ENCODE peak calls at places on chromosomes 12 and 14, in seven cellular contexts. M is aorta, K is iPS DF 6.9, J is mammary epithelial cell, V is tibial nerve, T is endodermal cell, Z is neuronal stem cell. A is an unnamed sample. For H3K36me3, the result is how much of the 10 kb centered on the place peaks cover.

GRCh38 chr14:75522224-75522764 is at the start of gene BATF:
- DNase-seq in M (peak), J (no peak), Z (no peak), T (no peak), V (peak), K (no peak), A (no peak)

GRCh38 chr14:21711360-21711961 is 37.8 kb upstream of the OR4E1 start:
- DNase-seq in V (peak), T (peak), M (no peak), J (peak), Z (peak), K (peak), A (no peak)

GRCh38 chr12:132561784-132562156 is 48.6 kb downstream of the LRCOL1 start:
- DNase-seq in Z (no peak), T (peak), K (no peak), M (no peak), V (no peak), J (peak), A (no peak)

GRCh38 chr12:47530050-47530449 is 175.8 kb downstream of the RPAP3 start:
- DNase-seq in V (no peak), M (no peak), K (no peak), Z (no peak), J (no peak), T (no peak), A (no peak)

GRCh38 chr14:94337274-94337673 is 14.1 kb upstream of the SERPINA6 start:
- DNase-seq in J (peak), M (no peak), K (no peak), T (no peak), V (no peak), Z (no peak), A (no peak)

GRCh38 chr12:76113800-76114757 is 29.6 kb upstream of the NAP1L1 start:
- DNase-seq in M (no peak), T (peak), K (no peak), V (no peak), Z (no peak), J (no peak), A (no peak)

GRCh38 chr14:64410084-64410774 is 22.1 kb downstream of the MTHFD1 start:
- DNase-seq in J (peak), K (no peak), V (no peak), M (no peak), Z (no peak), T (peak), A (no peak)

GRCh38 chr14:50805396-50805795 is 25.6 kb downstream of the NIN start:
- DNase-seq in J (no peak), T (no peak), K (no peak), V (no peak), Z (no peak), M (no peak), A (no peak)

GRCh38 chr12:49367381-49368239 is at the start of gene SPATS2:
- DNase-seq in Z (no peak), T (peak), K (no peak), V (peak), M (peak), J (no peak), A (peak)

GRCh38 chr14:62289471-62289870 is 527.3 kb downstream of the SNAPC1 start:
- DNase-seq in T (no peak), J (peak), Z (no peak), V (no peak), M (no peak), K (no peak), A (no peak)

GRCh38 chr14:101480747-101481530 is 80.4 kb upstream of the DIO3 start:
- DNase-seq in M (no peak), T (peak), V (no peak), Z (no peak), K (no peak), J (peak), A (no peak)

GRCh38 chr12:92096346-92097136 is 49.1 kb downstream of the BTG1 start:
- DNase-seq in V (no peak), M (no peak), T (no peak), J (no peak), Z (no peak), K (no peak), A (no peak)

GRCh38 chr14:53537421-53538315 is 384.5 kb upstream of the DDHD1 start:
- DNase-seq in J (no peak), T (peak), V (no peak), M (no peak), K (no peak), Z (no peak), A (no peak)

GRCh38 chr12:116455540-116456306 is 103.5 kb upstream of the MAP1LC3B2 start:
- DNase-seq in K (no peak), J (peak), T (peak), M (peak), Z (peak), V (peak), A (peak)

GRCh38 chr14:54278665-54279295 is 118.0 kb upstream of the CDKN3 start:
- DNase-seq in J (peak), T (no peak), Z (no peak), M (no peak), K (no peak), V (no peak), A (no peak)

GRCh38 chr14:23861666-23862065 is 91.9 kb upstream of the DHRS4 start:
- DNase-seq in M (no peak), K (no peak), V (no peak), Z (no peak), J (no peak), T (peak), A (no peak)

GRCh38 chr12:31322651-31323248 is 3.2 kb downstream of the SINHCAF start:
- DNase-seq in Z (peak), K (no peak), M (no peak), T (peak), V (no peak), J (peak), A (no peak)

GRCh38 chr14:69263364-69263763 is 3.4 kb downstream of the GALNT16 start:
- DNase-seq in J (peak), T (no peak), V (peak), M (peak), Z (no peak), K (no peak), A (peak)

GRCh38 chr14:30655124-30655523 is 33.0 kb downstream of the SCFD1 start:
- DNase-seq in K (no peak), M (no peak), T (no peak), Z (no peak), V (no peak), J (no peak), A (no peak)

GRCh38 chr14:60933920-60934655 is 46.8 kb downstream of the TRMT5 start:
- DNase-seq in M (no peak), V (no peak), Z (no peak), J (no peak), K (no peak), T (no peak), A (no peak)

GRCh38 chr12:6494968-6495367 is 1.1 kb downstream of the NCAPD2 start:
- DNase-seq in K (no peak), V (no peak), Z (no peak), T (no peak), M (no peak), J (peak), A (no peak)

GRCh38 chr12:6494351-6494743 is 445 bp downstream of the NCAPD2 start:
- DNase-seq in M (no peak), V (no peak), Z (no peak), J (no peak), T (no peak), K (no peak), A (no peak)

GRCh38 chr12:6489449-6489848 is 3.6 kb downstream of the MRPL51 start:
- DNase-seq in K (no peak), M (no peak), Z (no peak), T (no peak), J (no peak), V (no peak), A (no peak)

GRCh38 chr12:6492838-6493579 is at the start of gene MRPL51:
- DNase-seq in Z (peak), M (peak), K (peak), T (peak), V (peak), J (peak), A (peak)

GRCh38 chr12:6493580-6494350 is at the start of gene NCAPD2:
- DNase-seq in J (peak), Z (peak), K (peak), V (peak), T (peak), M (peak), A (peak)
- H3K36me3 ChIP-seq in J (under half), Z (half or more), K (under half), V (under half), T (under half), M (under half), A (under half)

GRCh38 chr12:68831751-68832503 is 23.9 kb downstream of the MDM2 start:
- DNase-seq in T (no peak), V (no peak), J (no peak), M (no peak), K (no peak), Z (no peak), A (no peak)

GRCh38 chr12:68828669-68829068 is 20.7 kb downstream of the MDM2 start:
- DNase-seq in Z (no peak), M (no peak), V (no peak), J (no peak), K (no peak), T (no peak), A (no peak)

GRCh38 chr12:68833508-68833907 is 25.5 kb downstream of the MDM2 start:
- DNase-seq in K (no peak), J (no peak), M (no peak), Z (no peak), V (no peak), T (no peak), A (no peak)

GRCh38 chr12:68832504-68832867 is 24.5 kb downstream of the MDM2 start:
- DNase-seq in Z (no peak), K (no peak), J (no peak), M (no peak), V (no peak), T (no peak), A (no peak)

GRCh38 chr12:68831272-68831671 is 23.3 kb downstream of the MDM2 start:
- DNase-seq in Z (no peak), T (peak), V (no peak), J (no peak), K (no peak), M (no peak), A (no peak)
- H3K36me3 ChIP-seq in Z (half or more), T (half or more), V (under half), J (half or more), K (under half), M (under half), A (half or more)

GRCh38 chr14:100122481-100123215 is 36.8 kb downstream of the DEGS2 start:
- DNase-seq in J (no peak), Z (no peak), K (no peak), M (no peak), V (no peak), T (no peak), A (no peak)
- H3K36me3 ChIP-seq in J (under half), Z (half or more), K (under half), M (under half), V (under half), T (under half), A (under half)

DNA sequence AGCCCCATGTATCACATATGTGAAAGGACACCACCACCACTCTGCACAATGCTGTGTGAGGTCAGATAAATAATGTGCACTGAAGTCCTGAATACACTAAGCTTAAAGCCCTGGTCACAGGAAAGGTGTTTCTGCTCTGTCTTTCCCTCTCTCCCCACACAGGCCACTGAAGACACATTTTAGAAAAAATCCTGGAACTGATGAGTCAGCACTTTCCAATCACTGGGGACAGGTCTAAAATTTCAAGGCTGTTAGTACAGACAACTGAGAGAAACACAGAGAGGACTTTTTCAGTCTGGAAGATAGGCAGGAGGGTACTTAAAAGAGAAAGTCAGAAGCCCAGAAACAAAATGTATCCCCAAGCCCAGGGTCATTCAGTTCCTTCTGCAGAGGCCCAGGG is 333.9 kb upstream of the CCDC196 start:
- DNase-seq in V (no peak), Z (no peak), K (no peak), M (no peak), T (no peak), J (no peak), A (no peak)
- H3K36me3 ChIP-seq in V (under half), Z (under half), K (under half), M (under half), T (under half), J (under half), A (under half)

GRCh38 chr12:108675792-108676191 is 42.1 kb upstream of the SELPLG start:
- DNase-seq in K (no peak), T (no peak), Z (no peak), M (no peak), J (no peak), V (no peak), A (no peak)

GRCh38 chr12:108677381-108677780 is 43.7 kb upstream of the SELPLG start:
- DNase-seq in V (no peak), M (no peak), Z (no peak), J (no peak), K (no peak), T (no peak), A (no peak)

GRCh38 chr12:108681317-108681716 is 47.6 kb upstream of the SELPLG start:
- DNase-seq in Z (no peak), J (no peak), T (no peak), M (no peak), K (no peak), V (no peak), A (no peak)

GRCh38 chr12:108678070-108678730 is 44.5 kb upstream of the SELPLG start:
- DNase-seq in J (no peak), M (no peak), Z (no peak), K (no peak), V (no peak), T (no peak), A (no peak)

GRCh38 chr12:108679282-108679681 is 45.6 kb upstream of the SELPLG start:
- DNase-seq in J (no peak), K (no peak), Z (no peak), M (no peak), V (no peak), T (no peak), A (no peak)
- H3K36me3 ChIP-seq in J (under half), K (under half), Z (half or more), M (under half), V (under half), T (under half), A (under half)